ENCODE peak calls at places on chromosome 22, in seven cellular contexts. G is cardiac muscle cell, A is heart right ventricle, Y is heart left ventricle, F is Peyer's patch, D is thoracic aorta, V is breast epithelium. M is an unnamed sample.

GRCh38 chr22:37930270-37930951 is 23.0 kb downstream of the C22orf23 start:
- DNase-seq in Y (no peak), A (no peak), F (no peak), D (no peak), G (no peak), V (no peak), M (no peak)

GRCh38 chr22:16806401-16806800 is 18.8 kb downstream of the XKR3 start:
- DNase-seq in Y (no peak), G (no peak), F (no peak), A (no peak), V (no peak), D (no peak), M (no peak)

GRCh38 chr22:41487037-41487963 is 18.4 kb downstream of the ACO2 start:
- DNase-seq in Y (no peak), G (no peak), F (no peak), V (no peak), A (no peak), D (no peak), M (no peak)

GRCh38 chr22:33819743-33820142 is 100.5 kb downstream of the LARGE1 start:
- DNase-seq in F (no peak), Y (no peak), D (no peak), A (no peak), V (no peak), G (no peak), M (no peak)

GRCh38 chr22:22397875-22398524 is 110.5 kb downstream of the ZNF280B start:
- DNase-seq in Y (peak; percentile 30), A (peak; percentile 27), G (no peak), V (no peak), F (no peak), D (no peak), M (no peak)

GRCh38 chr22:48578138-48579034 is 1249.3 kb downstream of the BRD1 start:
- DNase-seq in F (no peak), Y (no peak), G (peak; percentile 22), A (no peak), V (no peak), D (no peak), M (no peak)

GRCh38 chr22:20434264-20434751 is 3.3 kb downstream of the SCARF2 start:
- DNase-seq in V (no peak), G (no peak), Y (no peak), D (no peak), F (no peak), A (no peak), M (no peak)

GRCh38 chr22:17804331-17805080 is 30.2 kb upstream of the BID start:
- DNase-seq in G (no peak), F (no peak), V (no peak), A (no peak), Y (no peak), D (no peak), M (no peak)

GRCh38 chr22:28395920-28396447 is 283.7 kb downstream of the TTC28 start:
- DNase-seq in G (no peak), D (no peak), V (no peak), Y (no peak), A (no peak), F (no peak), M (no peak)

GRCh38 chr22:23119492-23120414 is 22.0 kb downstream of the RSPH14 start:
- DNase-seq in Y (no peak), V (no peak), A (no peak), F (peak; percentile 43), D (no peak), G (no peak), M (no peak)

GRCh38 chr22:27669798-27670599 is 131.6 kb downstream of the MN1 start:
- DNase-seq in V (no peak), F (no peak), G (no peak), Y (no peak), D (no peak), A (no peak), M (no peak)

GRCh38 chr22:50216684-50217520 is 16.1 kb downstream of the SELENOO start:
- DNase-seq in F (no peak), A (no peak), G (no peak), Y (no peak), V (no peak), D (no peak), M (no peak)

GRCh38 chr22:19479358-19480172 is at the start of gene CDC45:
- DNase-seq in G (peak; percentile 98), A (peak; percentile 93), D (peak; percentile 91), V (peak; percentile 97), Y (peak; percentile 97), F (peak; percentile 95), M (peak; percentile 97)

GRCh38 chr22:28115426-28115825 is 196.4 kb upstream of the PITPNB start:
- DNase-seq in D (no peak), F (no peak), Y (no peak), G (no peak), V (no peak), A (no peak), M (no peak)

GRCh38 chr22:20157416-20158183 is 6.7 kb upstream of the CCDC188 start:
- DNase-seq in A (no peak), Y (no peak), V (no peak), G (no peak), F (no peak), D (no peak), M (no peak)

GRCh38 chr22:44685384-44686056 is 16.5 kb upstream of the PRR5 start:
- DNase-seq in G (no peak), Y (no peak), F (peak; percentile 64), A (peak; percentile 42), V (peak; percentile 37), D (no peak), M (no peak)

GRCh38 chr22:49771266-49772065 is 56.2 kb downstream of the BRD1 start:
- DNase-seq in Y (no peak), V (no peak), A (no peak), D (no peak), F (no peak), G (no peak), M (no peak)

GRCh38 chr22:50139843-50140415 is 30.6 kb upstream of the PANX2 start:
- DNase-seq in D (no peak), Y (no peak), V (no peak), G (no peak), A (no peak), F (no peak), M (peak; percentile 24)

GRCh38 chr22:45344339-45344738 is 34.6 kb downstream of the FAM118A start:
- DNase-seq in G (peak; percentile 42), D (no peak), V (no peak), A (no peak), F (no peak), Y (no peak), M (no peak)

GRCh38 chr22:30492144-30492543 is 13.4 kb downstream of the SEC14L4 start:
- DNase-seq in D (no peak), G (no peak), Y (no peak), V (no peak), A (no peak), F (no peak), M (no peak)

GRCh38 chr22:30486661-30487115 is 14.9 kb upstream of the SEC14L3 start:
- DNase-seq in V (no peak), F (no peak), D (no peak), Y (no peak), A (no peak), G (no peak), M (no peak)

GRCh38 chr22:30491381-30491780 is 14.1 kb downstream of the SEC14L4 start:
- DNase-seq in V (no peak), Y (no peak), D (no peak), A (no peak), G (no peak), F (no peak), M (no peak)

GRCh38 chr22:30488121-30488520 is 16.3 kb upstream of the SEC14L3 start:
- DNase-seq in G (no peak), A (no peak), Y (no peak), F (no peak), D (no peak), V (no peak), M (no peak)

GRCh38 chr22:30490399-30490798 is 15.1 kb downstream of the SEC14L4 start:
- DNase-seq in G (no peak), V (no peak), A (no peak), D (no peak), F (no peak), Y (no peak), M (no peak)
- TF ChIP-seq CTCF in G (peak; percentile 31), V (no peak), A (no peak), D (no peak), F (peak; percentile 5), Y (no peak), M (no peak)

GRCh38 chr22:39515266-39516050 is 4.9 kb upstream of the ATF4 start:
- DNase-seq in Y (no peak), G (no peak), F (no peak), V (no peak), A (no peak), D (no peak), M (peak; percentile 64)
- H3K27ac ChIP-seq in Y (no peak overlapping the region), G (no peak overlapping the region), F (no peak overlapping the region), V (no peak overlapping the region), A (no peak overlapping the region), D (no peak overlapping the region), M (no peak overlapping the region)

GRCh38 chr22:24324137-24324536 is 53.5 kb downstream of the SPECC1L start:
- DNase-seq in V (no peak), Y (no peak), A (no peak), G (no peak), F (no peak), D (no peak), M (no peak)
- H3K4me3 ChIP-seq in V (no peak overlapping the region), Y (no peak overlapping the region), A (no peak overlapping the region), G (no peak overlapping the region), F (no peak overlapping the region), D (no peak overlapping the region), M (no peak overlapping the region)

GRCh38 chr22:42905217-42905616 is 48.1 kb upstream of the ARFGAP3 start:
- DNase-seq in F (no peak), Y (no peak), V (peak; percentile 35), A (peak; percentile 56), D (no peak), G (no peak), M (no peak)

GRCh38 chr22:42904049-42904448 is 47.0 kb upstream of the ARFGAP3 start:
- DNase-seq in Y (no peak), G (no peak), F (no peak), A (no peak), D (no peak), V (no peak), M (no peak)

GRCh38 chr22:42905702-42906183 is 48.7 kb upstream of the ARFGAP3 start:
- DNase-seq in V (peak; percentile 78), Y (peak; percentile 66), F (no peak), A (peak; percentile 69), D (no peak), G (no peak), M (no peak)

GRCh38 chr22:42901790-42902508 is 44.9 kb upstream of the ARFGAP3 start:
- DNase-seq in A (peak; percentile 61), V (no peak), G (no peak), Y (peak; percentile 72), F (no peak), D (no peak), M (no peak)

DNA sequence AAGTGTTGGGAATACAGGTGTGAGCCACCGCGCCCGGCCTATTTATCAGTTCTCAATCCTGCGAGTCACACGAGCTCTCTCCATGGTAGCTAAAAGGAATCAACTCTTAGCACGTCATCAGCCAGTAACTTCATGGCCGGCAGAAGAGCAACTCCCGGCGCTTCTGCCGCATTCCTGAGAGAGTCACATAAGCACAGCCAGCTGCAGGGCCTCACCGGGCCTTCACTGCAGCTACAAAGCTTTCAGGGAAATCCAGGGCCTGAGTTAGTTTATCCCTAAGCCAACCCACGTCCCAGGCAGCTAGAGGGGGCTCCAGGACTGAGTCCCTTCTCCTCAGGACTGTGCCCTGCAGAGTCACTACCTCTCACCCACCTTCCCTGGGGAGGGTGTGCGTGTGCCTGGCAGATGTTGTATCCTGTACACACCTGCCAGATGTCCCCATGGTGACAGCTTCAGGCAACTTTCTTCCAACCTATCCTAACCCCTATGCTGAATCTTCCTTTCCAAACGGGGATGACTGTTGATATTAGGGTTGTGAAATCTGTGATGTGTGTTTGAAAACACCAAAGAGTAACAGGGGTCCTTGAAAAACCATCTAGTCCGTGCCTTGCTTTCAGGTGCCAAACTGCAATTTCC is 45.9 kb upstream of the ARFGAP3 start:
- DNase-seq in A (no peak), V (no peak), D (no peak), Y (no peak), G (peak; percentile 41), F (no peak), M (no peak)
- TF ChIP-seq CTCF in A (peak; percentile 23), V (no peak), D (no peak), Y (no peak), G (no peak), F (no peak), M (no peak)

M was measured in coronary artery.